ENCODE peak calls at places on chromosomes 7 and 10, in eight cellular contexts. T, P, C, G, M, U, V and H are unnamed samples.

GRCh38 chr7:106057962-106058901 is 53.9 kb downstream of the SYPL1 start:
- DNase-seq in T (peak), P (peak), V (peak), C (peak), U (peak), M (no peak), G (no peak), H (peak)

GRCh38 chr7:52669031-52669430 is 366.4 kb upstream of the POM121L12 start:
- DNase-seq in C (no peak), G (no peak), M (no peak), U (no peak), T (no peak), V (no peak), P (no peak), H (no peak)

GRCh38 chr10:9608592-9608991 is 1409.1 kb upstream of the CELF2 start:
- DNase-seq in U (no peak), C (no peak), M (no peak), P (no peak), V (no peak), G (peak), T (no peak), H (no peak)

GRCh38 chr10:34114914-34115313 is 700.2 kb downstream of the PARD3 start:
- DNase-seq in V (no peak), M (no peak), T (no peak), G (no peak), P (no peak), U (no peak), C (no peak), H (no peak)

GRCh38 chr7:69365588-69366241 is 232.6 kb upstream of the AUTS2 start:
- DNase-seq in V (no peak), G (peak), M (peak), T (no peak), P (no peak), C (no peak), U (no peak), H (no peak)

GRCh38 chr7:42931447-42931833 is 534 bp downstream of the PSMA2 start:
- DNase-seq in U (no peak), G (no peak), T (no peak), M (no peak), C (no peak), P (no peak), V (no peak), H (no peak)

GRCh38 chr7:158358926-158359645 is 228.5 kb downstream of the PTPRN2 start:
- DNase-seq in C (no peak), T (no peak), M (no peak), P (peak), G (no peak), V (no peak), U (no peak), H (no peak)

GRCh38 chr10:58834093-58834674 is 321.5 kb downstream of the BICC1 start:
- DNase-seq in C (no peak), M (no peak), U (peak), P (no peak), V (no peak), G (peak), T (no peak), H (no peak)

GRCh38 chr7:127783267-127783559 is 131.2 kb downstream of the SND1 start:
- DNase-seq in V (no peak), C (no peak), U (no peak), M (no peak), P (no peak), G (no peak), T (no peak), H (no peak)

GRCh38 chr10:23055424-23056191 is 39.8 kb upstream of the MSRB2 start:
- DNase-seq in U (no peak), C (no peak), M (no peak), P (no peak), V (no peak), T (no peak), G (no peak), H (no peak)

GRCh38 chr10:77943086-77943901 is 16.7 kb upstream of the DLG5 start:
- DNase-seq in M (no peak), U (no peak), C (no peak), G (peak), P (no peak), T (no peak), V (no peak), H (no peak)

GRCh38 chr10:131846224-131847101 is 54.3 kb upstream of the PPP2R2D start:
- DNase-seq in C (no peak), V (no peak), P (peak), G (no peak), U (no peak), M (no peak), T (no peak), H (no peak)

GRCh38 chr7:28729276-28729675 is 228.9 kb downstream of the TRIL start:
- DNase-seq in P (no peak), G (no peak), U (no peak), C (no peak), T (no peak), V (no peak), M (no peak), H (no peak)

GRCh38 chr7:93307131-93307660 is 75.0 kb downstream of the VPS50 start:
- DNase-seq in U (no peak), P (no peak), M (no peak), T (no peak), G (peak), C (no peak), V (no peak), H (no peak)

GRCh38 chr7:64544010-64544409 is 18.9 kb downstream of the ZNF680 start:
- DNase-seq in P (no peak), C (no peak), M (no peak), T (no peak), U (no peak), V (no peak), G (no peak), H (no peak)

GRCh38 chr7:129427646-129428045 is 6.6 kb upstream of the STRIP2 start:
- DNase-seq in M (no peak), T (no peak), G (no peak), V (no peak), C (no peak), U (no peak), P (no peak), H (no peak)

GRCh38 chr7:31080112-31080511 is 28.0 kb downstream of the ADCYAP1R1 start:
- DNase-seq in V (no peak), U (no peak), P (no peak), C (no peak), G (no peak), M (no peak), T (no peak), H (no peak)

GRCh38 chr10:119251315-119251708 is 43.9 kb downstream of the GRK5 start:
- DNase-seq in T (no peak), G (peak), C (no peak), P (no peak), V (no peak), M (no peak), U (no peak), H (no peak)

GRCh38 chr10:125605167-125605566 is 77.8 kb downstream of the TEX36 start:
- DNase-seq in P (no peak), U (no peak), T (no peak), M (no peak), C (no peak), V (no peak), G (no peak), H (no peak)

GRCh38 chr10:110530131-110530831 is 32.6 kb downstream of the DUSP5 start:
- DNase-seq in U (no peak), P (peak), G (peak), M (peak), C (no peak), T (no peak), V (no peak), H (peak)

GRCh38 chr7:34160261-34160752 is 255.0 kb downstream of the BMPER start:
- DNase-seq in V (no peak), G (peak), C (no peak), T (no peak), P (no peak), U (no peak), M (no peak), H (no peak)

GRCh38 chr10:4372601-4373000 is 453.4 kb upstream of the AKR1E2 start:
- DNase-seq in M (no peak), C (no peak), P (no peak), T (no peak), G (peak), U (no peak), V (no peak), H (no peak)

GRCh38 chr7:120662291-120662690 is 195.7 kb downstream of the TSPAN12 start:
- DNase-seq in C (no peak), P (no peak), U (no peak), T (no peak), G (no peak), V (no peak), M (no peak), H (no peak)

GRCh38 chr10:125026974-125027735 is 85.2 kb downstream of the ZRANB1 start:
- DNase-seq in M (no peak), C (no peak), P (no peak), T (no peak), V (no peak), U (no peak), G (no peak), H (no peak)

GRCh38 chr7:92221766-92222165 is 23.9 kb downstream of the KRIT1 start:
- DNase-seq in M (no peak), C (no peak), P (no peak), T (no peak), U (no peak), V (no peak), G (no peak), H (no peak)

GRCh38 chr7:74097937-74098614 is 14.5 kb downstream of the LIMK1 start:
- DNase-seq in G (peak), M (no peak), U (no peak), V (no peak), P (peak), C (no peak), T (no peak), H (no peak)

GRCh38 chr7:95693551-95694333 is 78.6 kb upstream of the DYNC1I1 start:
- DNase-seq in V (no peak), M (no peak), C (no peak), U (no peak), T (no peak), G (peak), P (no peak), H (no peak)

GRCh38 chr7:1511829-1512422 is 7.7 kb upstream of the INTS1 start:
- DNase-seq in G (no peak), T (no peak), U (no peak), C (no peak), V (no peak), P (no peak), M (no peak), H (no peak)

GRCh38 chr7:50304911-50305621 is 550 bp downstream of the IKZF1 start:
- DNase-seq in P (no peak), G (no peak), U (no peak), T (peak), M (no peak), C (no peak), V (no peak), H (no peak)

GRCh38 chr10:7035111-7035761 is 375.6 kb downstream of the SFMBT2 start:
- DNase-seq in C (no peak), M (no peak), G (no peak), T (no peak), V (no peak), U (no peak), P (no peak), H (no peak)

GRCh38 chr7:137987968-137988367 is 13.9 kb downstream of the CREB3L2 start:
- DNase-seq in M (no peak), P (no peak), G (no peak), C (no peak), V (no peak), U (no peak), T (no peak), H (no peak)

GRCh38 chr7:92742186-92742585 is 94.2 kb downstream of the CDK6 start:
- DNase-seq in G (no peak), T (no peak), P (no peak), M (no peak), C (no peak), U (no peak), V (no peak), H (no peak)

GRCh38 chr10:9305018-9305655 is 1250.6 kb downstream of the GATA3 start:
- DNase-seq in T (no peak), G (peak), C (no peak), M (peak), U (peak), V (no peak), P (no peak), H (no peak)

GRCh38 chr10:3074145-3074665 is 6.9 kb downstream of the PFKP start:
- DNase-seq in U (no peak), G (no peak), V (no peak), T (no peak), P (no peak), C (no peak), M (no peak), H (no peak)

GRCh38 chr10:113411456-113411855 is 141.4 kb upstream of the HABP2 start:
- DNase-seq in C (no peak), G (no peak), U (no peak), T (no peak), V (no peak), M (no peak), P (no peak), H (no peak)